ENCODE peak calls at places on chromosome 2, in ten cellular contexts. I is D341Med; K is NAMALWA; T is activated CD8-positive, alpha-beta memory T cell treated with anti-CD3 and anti-CD28 coated beads for 4 hours; D is fibroblast of lung; M is NCI-H748 treated with DMSO at 0.1 percent for 48 hours; N is HuH-7.5; O is keratinocyte; V is AG09309; H is central memory CD4-positive, alpha-beta T cell. Q is an unnamed sample.

GRCh38 chr2:112941753-112942653 is 31.0 kb downstream of the IL37 start:
- DNase-seq in I (peak), K (peak), N (peak), O (peak), T (peak), H (peak), D (peak), V (peak), M (peak), Q (peak)

GRCh38 chr2:190881480-190882326 is 1.1 kb downstream of the GLS start:
- DNase-seq in H (peak), V (no peak), D (peak), N (peak), T (peak), M (peak), K (peak), I (peak), O (no peak), Q (peak)

GRCh38 chr2:19971691-19972090 is 18.2 kb downstream of the WDR35 start:
- DNase-seq in O (no peak), N (no peak), M (no peak), K (no peak), H (peak), V (no peak), I (no peak), T (no peak), D (no peak), Q (no peak)

GRCh38 chr2:191625016-191625415 is 52.9 kb upstream of the NABP1 start:
- DNase-seq in O (no peak), I (no peak), V (no peak), H (peak), M (peak), N (no peak), K (peak), T (peak), D (peak), Q (no peak)

GRCh38 chr2:121281107-121281506 is 3.9 kb downstream of the TFCP2L1 start:
- DNase-seq in I (no peak), D (no peak), N (no peak), T (no peak), K (no peak), O (no peak), M (no peak), V (no peak), H (no peak), Q (no peak)

GRCh38 chr2:230677182-230677946 is 35.3 kb upstream of the CAB39 start:
- DNase-seq in T (no peak), I (no peak), M (no peak), H (no peak), V (peak), N (no peak), D (peak), O (no peak), K (no peak), Q (no peak)

GRCh38 chr2:166516712-166517303 is 22.8 kb upstream of the SCN7A start:
- DNase-seq in V (no peak), D (peak), I (peak), K (peak), N (no peak), H (no peak), M (peak), O (no peak), T (no peak), Q (no peak)

GRCh38 chr2:124024491-124025348 is at the start of gene CNTNAP5:
- DNase-seq in D (peak), K (no peak), I (peak), O (no peak), T (no peak), V (no peak), M (peak), H (no peak), N (no peak), Q (no peak)

GRCh38 chr2:8514748-8515389 is 167.0 kb upstream of the ID2 start:
- DNase-seq in D (no peak), K (peak), N (no peak), V (no peak), I (no peak), T (no peak), O (no peak), H (peak), M (no peak), Q (no peak)

GRCh38 chr2:221997683-221998082 is 301.1 kb downstream of the PAX3 start:
- DNase-seq in T (no peak), H (no peak), I (no peak), N (no peak), V (no peak), O (no peak), D (no peak), K (no peak), M (no peak), Q (no peak)

GRCh38 chr2:9311488-9311887 is 104.9 kb downstream of the ASAP2 start:
- DNase-seq in N (no peak), K (no peak), T (no peak), M (no peak), I (no peak), H (no peak), V (peak), D (peak), O (no peak), Q (no peak)

GRCh38 chr2:182715121-182715895 is 749 bp upstream of the DNAJC10 start:
- DNase-seq in O (no peak), T (no peak), I (no peak), K (peak), M (peak), N (peak), V (peak), H (no peak), D (peak), Q (no peak)

GRCh38 chr2:74010087-74010541 is 25.4 kb downstream of the TET3 start:
- DNase-seq in D (peak), O (peak), T (no peak), M (no peak), N (no peak), V (no peak), I (no peak), K (no peak), H (no peak), Q (no peak)

GRCh38 chr2:182068811-182069210 is 83.2 kb downstream of the PPP1R1C start:
- DNase-seq in T (no peak), O (no peak), N (no peak), D (peak), M (no peak), I (no peak), H (no peak), V (no peak), K (no peak), Q (no peak)

Q was measured in HFF-Myc.